ENCODE peak calls at places on chromosomes 12 and 14, in four cellular contexts. S is dorsolateral prefrontal cortex, U is bronchial epithelial cell, Z is psoas muscle. E is an unnamed sample.

GRCh38 chr14:52551696-52552062 is 626 bp downstream of the TXNDC16 start:
- DNase-seq in S (no peak), U (peak), Z (no peak), E (no peak)

GRCh38 chr14:54267172-54267571 is 129.6 kb upstream of the CDKN3 start:
- DNase-seq in S (no peak), U (no peak), Z (no peak), E (no peak)

GRCh38 chr12:131103614-131104463 is 150.1 kb downstream of the ADGRD1 start:
- DNase-seq in S (peak), U (no peak), Z (no peak), E (peak)

GRCh38 chr12:130704606-130705005 is 11.5 kb downstream of the RIMBP2 start:
- DNase-seq in S (no peak), U (no peak), Z (no peak), E (no peak)

GRCh38 chr14:78997811-78998210 is 827.6 kb downstream of the NRXN3 start:
- DNase-seq in S (peak), U (peak), Z (no peak), E (peak)

GRCh38 chr12:56152756-56153137 is 360 bp downstream of the MYL6B start:
- DNase-seq in S (no peak), U (no peak), Z (no peak), E (no peak)

GRCh38 chr12:68939500-68939899 is 6.5 kb upstream of the CPM start:
- DNase-seq in S (no peak), U (no peak), Z (no peak), E (no peak)

GRCh38 chr12:2513141-2514037 is 281.4 kb upstream of the FKBP4 start:
- DNase-seq in S (no peak), U (no peak), Z (no peak), E (no peak)

GRCh38 chr14:50726372-50727107 is 58.4 kb upstream of the SAV1 start:
- DNase-seq in S (no peak), U (peak), Z (no peak), E (no peak)

GRCh38 chr14:39339003-39339402 is 93.2 kb downstream of the FBXO33 start:
- DNase-seq in S (no peak), U (peak), Z (no peak), E (no peak)

GRCh38 chr12:3097186-3097804 is 20.1 kb downstream of the TSPAN9 start:
- DNase-seq in S (peak), U (no peak), Z (peak), E (peak)

GRCh38 chr12:121592323-121592722 is 11.5 kb upstream of the KDM2B start:
- DNase-seq in S (no peak), U (no peak), Z (no peak), E (no peak)

GRCh38 chr12:54463034-54463433 is 10.4 kb downstream of the GTSF1 start:
- DNase-seq in S (no peak), U (peak), Z (peak), E (no peak)

GRCh38 chr12:31594681-31595080 is 3.7 kb upstream of the DENND5B start:
- DNase-seq in S (no peak), U (no peak), Z (no peak), E (no peak)

GRCh38 chr12:25546318-25546717 is 6.8 kb downstream of the LMNTD1 start:
- DNase-seq in S (no peak), U (no peak), Z (no peak), E (no peak)

GRCh38 chr12:106522708-106523107 is 60.1 kb upstream of the RFX4 start:
- DNase-seq in S (no peak), U (peak), Z (no peak), E (no peak)

GRCh38 chr14:54048736-54049135 is 92.1 kb upstream of the BMP4 start:
- DNase-seq in S (no peak), U (no peak), Z (no peak), E (no peak)

GRCh38 chr12:115094163-115094816 is 410.3 kb upstream of the TBX3 start:
- DNase-seq in S (no peak), U (no peak), Z (no peak), E (no peak)

GRCh38 chr12:108670066-108670631 is 36.5 kb upstream of the SELPLG start:
- DNase-seq in S (no peak), U (no peak), Z (no peak), E (no peak)

GRCh38 chr14:55388160-55388559 is 23.5 kb downstream of the ATG14 start:
- DNase-seq in S (no peak), U (no peak), Z (no peak), E (no peak)

GRCh38 chr12:119115296-119115905 is 63.3 kb upstream of the HSPB8 start:
- DNase-seq in S (no peak), U (peak), Z (no peak), E (no peak)

GRCh38 chr12:106309671-106310313 is 7.3 kb downstream of the TCP11L2 start:
- DNase-seq in S (no peak), U (peak), Z (peak), E (no peak)

GRCh38 chr14:45867046-45867894 is 614.3 kb upstream of the MIS18BP1 start:
- DNase-seq in S (no peak), U (no peak), Z (no peak), E (no peak)

GRCh38 chr12:119512772-119513497 is 80.6 kb upstream of the TMEM233 start:
- DNase-seq in S (no peak), U (no peak), Z (no peak), E (no peak)

GRCh38 chr12:123096159-123096558 is 54.7 kb downstream of the PITPNM2 start:
- DNase-seq in S (no peak), U (no peak), Z (no peak), E (no peak)

GRCh38 chr12:80262372-80263170 is 163.2 kb downstream of the OTOGL start:
- DNase-seq in S (no peak), U (no peak), Z (no peak), E (no peak)

GRCh38 chr12:82486524-82487235 is 128.4 kb downstream of the METTL25 start:
- DNase-seq in S (no peak), U (peak), Z (no peak), E (no peak)

GRCh38 chr14:102883028-102883953 is 39.2 kb upstream of the AMN start:
- DNase-seq in S (no peak), U (no peak), Z (no peak), E (no peak)

GRCh38 chr12:132140918-132141841 is 2.9 kb downstream of the DDX51 start:
- DNase-seq in S (peak), U (no peak), Z (peak), E (no peak)

GRCh38 chr12:121715862-121716435 is 3.4 kb downstream of the TMEM120B start:
- DNase-seq in S (no peak), U (no peak), Z (no peak), E (no peak)

GRCh38 chr14:53375573-53375972 is 222.4 kb upstream of the DDHD1 start:
- DNase-seq in S (no peak), U (no peak), Z (no peak), E (no peak)

GRCh38 chr12:12265571-12266388 is 1.1 kb downstream of the LRP6 start:
- DNase-seq in S (no peak), U (peak), Z (no peak), E (peak)

GRCh38 chr14:61287196-61287595 is 6.1 kb upstream of the TMEM30B start:
- DNase-seq in S (no peak), U (peak), Z (peak), E (no peak)

GRCh38 chr14:102999227-102999895 is 58.0 kb downstream of the CDC42BPB start:
- DNase-seq in S (no peak), U (no peak), Z (peak), E (no peak)

DNA sequence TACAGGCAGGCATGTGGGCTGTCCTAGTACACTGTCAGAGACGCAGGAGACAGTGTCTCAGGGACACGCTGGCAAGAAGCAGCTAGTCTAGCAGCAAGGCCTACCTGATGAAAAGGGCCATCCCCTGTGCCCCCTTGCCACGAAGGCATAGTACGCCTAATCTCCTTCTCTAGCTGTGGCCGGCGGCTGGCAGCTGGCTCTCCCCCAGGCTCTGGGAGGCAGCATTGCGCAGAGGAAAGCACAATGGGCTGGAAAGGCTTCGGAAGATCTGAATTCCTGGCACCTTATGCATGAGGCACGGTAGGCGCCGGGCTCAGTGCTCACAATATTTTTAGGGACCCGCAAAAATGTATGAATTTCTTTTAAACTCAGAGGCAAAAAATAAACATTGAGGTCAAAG is 16.0 kb upstream of the PLEKHH1 start:
- DNase-seq in S (peak), U (peak), Z (no peak), E (no peak)
- H3K4me3 ChIP-seq in S (peak), U (no peak), Z (no peak), E (no peak)

DNA sequence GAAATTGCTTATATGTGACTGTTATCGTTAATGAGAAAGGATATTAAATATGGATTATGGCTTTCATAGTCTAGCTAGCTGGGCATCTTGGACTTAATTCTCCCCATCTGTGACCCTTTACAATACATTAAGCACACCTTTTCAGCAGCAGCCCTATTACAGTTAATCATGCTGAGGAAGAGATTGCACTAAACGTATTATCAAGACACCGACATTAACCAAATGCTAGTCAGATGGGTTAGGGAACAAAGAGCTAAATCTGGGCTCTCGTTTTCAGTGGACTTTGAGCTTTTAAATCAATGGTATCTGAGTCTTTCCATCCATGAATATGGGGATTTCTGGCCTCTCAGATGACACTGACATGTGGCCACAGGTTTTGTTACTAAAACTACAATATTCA is 447.5 kb upstream of the DCN start:
- DNase-seq in S (no peak), U (no peak), Z (no peak), E (no peak)
- H3K4me3 ChIP-seq in S (no peak), U (no peak), Z (no peak), E (no peak)

DNA sequence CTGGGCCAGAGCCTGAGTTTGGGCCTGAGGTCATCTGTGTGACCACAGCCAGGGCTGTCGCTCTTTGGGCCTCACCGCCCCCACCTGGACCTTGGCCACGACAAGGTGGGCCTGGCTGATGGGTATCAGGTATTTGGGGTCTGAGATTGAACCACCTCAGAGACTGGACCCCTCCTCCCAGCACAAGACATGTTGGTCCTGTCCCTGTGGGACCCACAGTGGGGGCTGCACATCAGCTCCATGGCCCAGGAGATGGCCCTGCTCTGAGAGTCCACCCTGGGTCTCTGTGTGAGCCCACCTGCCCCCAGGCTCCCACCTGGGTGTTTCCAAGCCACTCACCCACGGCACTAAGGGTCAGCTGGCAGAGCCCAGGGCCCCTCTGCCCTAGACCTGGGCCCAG is 20.6 kb downstream of the BEGAIN start:
- DNase-seq in S (no peak), U (no peak), Z (no peak), E (no peak)
- H3K4me3 ChIP-seq in S (peak), U (no peak), Z (peak), E (no peak)

DNA sequence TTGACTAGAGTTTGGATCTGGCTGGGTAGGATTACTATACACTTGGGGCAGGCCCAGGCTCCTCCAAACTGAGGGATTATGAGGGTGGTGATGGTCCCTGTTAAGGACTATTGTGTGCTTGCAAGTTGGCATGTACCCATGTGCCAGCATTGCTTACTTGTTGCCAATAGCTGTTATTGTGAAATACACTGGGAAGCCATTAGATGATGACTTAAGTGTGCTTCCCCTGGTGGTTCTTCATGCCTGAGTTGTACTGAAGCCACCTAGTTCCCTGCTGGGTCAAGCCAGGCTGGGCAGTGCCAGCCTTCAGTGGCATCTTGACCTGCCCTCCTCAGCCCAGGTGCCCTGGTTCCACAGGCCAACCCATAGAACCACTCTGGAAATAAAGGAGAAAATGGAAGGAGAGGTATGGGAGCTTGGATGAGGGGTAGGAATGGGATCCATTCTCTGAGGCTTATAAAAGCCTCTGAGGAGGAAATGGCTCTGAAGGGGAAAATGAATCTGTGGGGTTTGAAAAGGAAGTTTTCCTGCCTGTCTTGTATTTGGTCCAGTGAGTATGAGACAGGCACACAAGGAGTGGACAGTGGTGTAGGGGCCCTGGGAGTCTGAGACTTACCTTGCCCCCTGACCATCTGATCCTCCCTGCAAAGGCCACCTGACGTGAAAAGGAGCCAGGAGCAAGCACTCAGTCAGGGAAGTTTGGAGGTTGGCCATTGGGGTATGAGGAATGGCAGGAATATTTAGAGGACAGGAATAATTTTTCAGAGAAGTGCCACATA is 724 bp downstream of the LTB4R start:
- DNase-seq in S (no peak), U (peak), Z (no peak), E (no peak)
- H3K4me3 ChIP-seq in S (no peak), U (no peak), Z (peak), E (no peak)

GRCh38 chr12:27554003-27554402 is 30.0 kb downstream of the PPFIBP1 start:
- DNase-seq in S (no peak), U (no peak), Z (no peak), E (no peak)
- H3K4me3 ChIP-seq in S (peak), U (no peak), Z (no peak), E (no peak)

GRCh38 chr14:64800000-64800399 is 79.7 kb downstream of the SPTB start:
- DNase-seq in S (no peak), U (peak), Z (no peak), E (no peak)
- H3K4me3 ChIP-seq in S (no peak), U (no peak), Z (no peak), E (no peak)

GRCh38 chr12:124277394-124278222 is 17.3 kb upstream of the RFLNA start:
- DNase-seq in S (no peak), U (no peak), Z (no peak), E (peak)
- H3K4me3 ChIP-seq in S (no peak), U (no peak), Z (no peak), E (no peak)

DNA sequence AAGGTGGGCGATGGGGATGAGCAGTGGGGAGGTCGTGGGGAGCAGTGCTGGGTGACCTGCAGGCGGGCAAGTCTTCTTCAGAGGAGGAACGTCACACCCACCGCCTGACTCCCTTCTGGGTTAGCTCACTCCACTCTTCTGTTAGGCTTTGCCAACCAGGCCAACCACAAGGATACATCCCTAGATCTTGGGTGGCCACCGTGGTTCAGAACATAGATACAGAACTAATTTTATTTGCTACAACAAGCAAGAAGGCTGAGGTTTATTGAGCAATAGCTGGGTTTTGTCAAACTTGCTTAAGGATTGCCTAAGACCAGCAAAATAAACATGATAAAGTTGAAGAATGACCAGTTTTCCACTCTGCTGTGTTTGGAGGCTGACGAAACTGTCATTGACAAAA is 109.4 kb downstream of the DACT1 start:
- DNase-seq in S (no peak), U (peak), Z (no peak), E (peak)
- H3K4me3 ChIP-seq in S (no peak), U (no peak), Z (no peak), E (no peak)